ENCODE peak calls at places on chromosomes 2 and 18, in eight cellular contexts. K, C, Y, J, R, F, N and O are unnamed samples. For H3K27me3 and H3K4me1, the result is how much of the 10 kb centered on the place peaks cover.

GRCh38 chr2:56565143-56565542 is 381.4 kb downstream of the CCDC85A start:
- DNase-seq in K (no peak), C (no peak), Y (no peak), J (no peak), R (no peak), F (no peak), N (no peak), O (no peak)

GRCh38 chr2:237283136-237283928 is 130.6 kb downstream of the COL6A3 start:
- DNase-seq in K (no peak), C (no peak), Y (no peak), J (no peak), R (no peak), F (no peak), N (no peak), O (no peak)

GRCh38 chr2:12044857-12045256 is 298.4 kb downstream of the LPIN1 start:
- DNase-seq in K (no peak), C (no peak), Y (no peak), J (no peak), R (no peak), F (no peak), N (no peak), O (no peak)

GRCh38 chr2:175535631-175536030 is 354.1 kb upstream of the ATP5MC3 start:
- DNase-seq in K (no peak), C (no peak), Y (no peak), J (no peak), R (no peak), F (no peak), N (no peak), O (no peak)

GRCh38 chr2:74816540-74817331 is 17.2 kb upstream of the HK2 start:
- DNase-seq in K (no peak), C (no peak), Y (no peak), J (no peak), R (no peak), F (peak), N (no peak), O (no peak)

GRCh38 chr2:241070811-241071676 is 31.0 kb downstream of the MTERF4 start:
- DNase-seq in K (no peak), C (no peak), Y (no peak), J (no peak), R (no peak), F (no peak), N (no peak), O (no peak)

GRCh38 chr2:217218269-217219140 is 358.6 kb upstream of the TNP1 start:
- DNase-seq in K (peak), C (no peak), Y (no peak), J (no peak), R (no peak), F (no peak), N (peak), O (no peak)

GRCh38 chr2:68994864-68995263 is 18.1 kb upstream of the ANTXR1 start:
- DNase-seq in K (peak), C (no peak), Y (peak), J (no peak), R (no peak), F (peak), N (peak), O (no peak)

GRCh38 chr18:56684277-56684676 is 33.1 kb downstream of the WDR7 start:
- DNase-seq in K (no peak), C (no peak), Y (no peak), J (no peak), R (no peak), F (no peak), N (no peak), O (no peak)

GRCh38 chr2:96762529-96763253 is 2.0 kb downstream of the CNNM4 start:
- DNase-seq in K (no peak), C (no peak), Y (no peak), J (no peak), R (no peak), F (peak), N (no peak), O (no peak)

GRCh38 chr2:96767135-96767871 is 6.6 kb downstream of the CNNM4 start:
- DNase-seq in K (no peak), C (no peak), Y (no peak), J (no peak), R (no peak), F (no peak), N (no peak), O (no peak)

GRCh38 chr2:96763511-96764252 is 3.0 kb downstream of the CNNM4 start:
- DNase-seq in K (no peak), C (no peak), Y (no peak), J (no peak), R (no peak), F (peak), N (no peak), O (no peak)

GRCh38 chr2:96760986-96761832 is 507 bp downstream of the CNNM4 start:
- DNase-seq in K (peak), C (no peak), Y (peak), J (peak), R (no peak), F (peak), N (peak), O (peak)

DNA sequence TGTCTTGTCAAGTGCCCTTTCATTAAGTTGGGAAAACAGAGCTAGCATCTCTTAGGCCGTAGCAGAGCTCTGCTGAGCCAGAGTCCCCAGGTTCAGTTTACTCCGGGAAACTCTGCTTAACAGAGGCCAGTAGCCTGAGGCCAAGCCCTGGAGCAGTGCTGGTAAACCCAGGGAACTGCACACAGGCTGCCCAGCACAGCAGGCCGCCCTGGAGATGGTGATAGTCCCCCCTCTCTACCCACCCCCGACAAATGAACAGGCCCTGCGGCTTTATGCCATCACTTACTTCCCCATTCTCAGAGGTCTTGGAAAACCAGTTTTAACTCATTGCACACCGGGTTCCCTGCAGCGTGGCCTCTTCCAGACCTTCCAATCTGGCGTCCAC is 3.5 kb downstream of the CNNM4 start:
- DNase-seq in K (no peak), C (no peak), Y (peak), J (peak), R (no peak), F (peak), N (no peak), O (peak)
- H3K27ac ChIP-seq in K (no peak), C (no peak), Y (peak), J (peak), R (peak), F (no peak), N (no peak), O (peak)

GRCh38 chr2:88764850-88765153 is 73.3 kb downstream of the RPIA start:
- DNase-seq in K (no peak), C (no peak), Y (no peak), J (no peak), R (no peak), F (no peak), N (no peak), O (no peak)
- H3K27me3 ChIP-seq in K (under half), C (under half), Y (under half), J (under half), R (under half), F (under half), N (under half), O (under half)

GRCh38 chr18:10878703-10879102 is 270.7 kb downstream of the PIEZO2 start:
- DNase-seq in K (no peak), C (no peak), Y (no peak), J (no peak), R (no peak), F (no peak), N (no peak), O (no peak)
- H3K4me1 ChIP-seq in K (under half), C (under half), Y (under half), J (under half), R (under half), F (under half), N (under half), O (under half)

DNA sequence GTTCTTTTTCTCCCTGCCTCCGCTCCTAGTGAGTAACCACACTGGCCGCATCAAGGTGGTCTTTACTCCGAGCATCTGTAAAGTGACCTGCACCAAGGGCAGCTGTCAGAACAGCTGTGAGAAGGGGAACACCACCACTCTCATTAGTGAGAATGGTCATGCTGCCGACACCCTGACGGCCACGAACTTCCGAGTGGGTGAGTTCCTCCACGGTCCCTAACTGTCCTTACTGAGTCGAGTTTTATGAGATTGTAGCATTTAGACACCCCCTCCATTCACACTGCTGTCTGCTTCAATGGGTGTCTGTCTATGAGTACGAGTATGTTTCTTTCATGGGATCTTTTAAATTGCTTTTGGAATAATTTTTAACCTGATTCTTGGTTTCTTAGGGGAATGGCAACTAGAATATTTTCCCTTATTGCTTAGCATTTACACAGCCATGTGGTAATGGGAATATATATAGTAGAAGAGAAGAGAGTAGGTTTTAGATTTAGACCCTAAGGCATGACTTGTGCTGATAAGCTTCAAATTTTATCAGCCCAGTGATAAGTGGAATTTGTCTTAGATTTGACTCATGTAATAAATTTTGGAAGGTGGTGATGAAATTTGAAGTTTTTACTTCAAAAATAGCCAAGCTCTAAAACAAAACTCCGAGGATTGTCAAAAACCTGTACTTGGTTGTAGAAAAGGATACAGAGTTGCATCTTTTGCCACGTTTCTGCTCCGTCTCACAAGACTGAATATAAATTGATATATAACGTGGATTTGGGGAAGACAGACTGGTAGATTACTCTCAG is 188.2 kb downstream of the LTBP1 start:
- DNase-seq in K (no peak), C (no peak), Y (no peak), J (no peak), R (no peak), F (no peak), N (no peak), O (no peak)
- H3K27ac ChIP-seq in K (peak), C (no peak), Y (peak), J (peak), R (no peak), F (no peak), N (peak), O (peak)

GRCh38 chr2:38394041-38394440 is 17.0 kb upstream of the ATL2 start:
- DNase-seq in K (no peak), C (no peak), Y (no peak), J (no peak), R (no peak), F (peak), N (no peak), O (no peak)
- H3K27me3 ChIP-seq in K (under half), C (under half), Y (under half), J (under half), R (under half), F (under half), N (under half), O (under half)

DNA sequence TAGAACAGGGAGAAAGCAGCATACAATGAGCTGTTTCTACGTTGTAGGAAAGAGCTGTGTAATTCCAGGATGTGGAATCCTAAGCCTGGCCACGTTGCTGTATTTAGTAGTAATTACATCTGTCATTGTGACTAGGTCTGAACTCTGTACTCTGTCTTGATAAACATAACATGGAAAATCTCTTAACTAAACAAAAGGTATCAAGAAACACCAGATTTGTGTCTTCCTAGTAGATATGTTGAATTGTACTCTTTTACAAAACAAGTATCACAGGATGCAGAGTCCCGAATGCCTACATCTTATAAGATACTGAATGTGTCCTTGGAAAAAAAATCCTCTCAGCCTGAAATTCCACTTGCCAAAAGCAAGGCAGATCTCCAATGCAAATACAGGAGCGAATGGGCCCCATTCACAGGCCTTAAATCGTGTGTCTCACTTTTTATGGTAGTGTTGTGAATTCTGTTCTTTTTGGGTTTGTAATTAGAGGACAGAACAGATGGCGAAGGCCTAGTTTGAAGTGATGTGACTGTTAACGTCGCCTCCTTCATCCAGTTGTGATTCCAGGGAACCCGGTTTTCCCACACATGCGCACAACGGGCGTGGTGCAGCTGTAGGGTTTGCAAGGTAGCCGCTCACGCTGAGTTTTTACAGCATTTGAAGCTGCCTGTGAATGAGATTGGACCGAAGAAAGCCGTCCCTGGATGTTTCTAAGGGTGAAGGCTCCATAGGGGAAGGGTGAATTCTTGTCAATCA is 246.5 kb downstream of the GBX2 start:
- DNase-seq in K (no peak), C (no peak), Y (no peak), J (no peak), R (no peak), F (no peak), N (no peak), O (no peak)
- H3K4me1 ChIP-seq in K (under half), C (under half), Y (under half), J (under half), R (under half), F (under half), N (under half), O (under half)